ENCODE peak calls at places on chromosomes 7 and 10, in ten cellular contexts. T, M, C, U, V, N, J, I, P and L are unnamed samples.

GRCh38 chr7:45923818-45924217 is 2.7 kb upstream of the IGFBP3 start:
- DNase-seq in V (no peak), I (no peak), U (no peak), M (no peak), P (no peak), N (peak; percentile 22), C (no peak), T (no peak), J (no peak), L (peak; percentile 34)

GRCh38 chr10:96390460-96390864 is 31.7 kb upstream of the OPALIN start:
- DNase-seq in N (no peak), U (no peak), C (peak; percentile 77), T (peak; percentile 79), I (no peak), J (no peak), M (no peak), P (no peak), V (no peak), L (peak; percentile 65)

GRCh38 chr10:88401671-88402347 is 181.3 kb downstream of the RNLS start:
- DNase-seq in V (no peak), M (no peak), T (no peak), J (no peak), U (no peak), C (no peak), P (peak; percentile 36), I (no peak), N (no peak), L (no peak)

GRCh38 chr10:43200538-43201390 is 62.5 kb downstream of the CSGALNACT2 start:
- DNase-seq in I (no peak), J (no peak), U (no peak), P (no peak), V (peak; percentile 14), M (no peak), N (no peak), T (no peak), C (no peak), L (no peak)

GRCh38 chr7:37142943-37143342 is 305.7 kb downstream of the ELMO1 start:
- DNase-seq in I (no peak), J (no peak), T (no peak), V (no peak), N (peak; percentile 24), C (no peak), U (no peak), M (no peak), P (no peak), L (no peak)

GRCh38 chr10:95906675-95907453 is 911 bp upstream of the CC2D2B start:
- DNase-seq in C (peak; percentile 8), I (peak; percentile 40), J (peak; percentile 80), T (peak; percentile 31), N (peak; percentile 60), M (peak; percentile 74), U (peak; percentile 41), V (peak; percentile 63), P (peak; percentile 65), L (peak; percentile 75)

GRCh38 chr10:24947304-24948097 is 4.9 kb downstream of the PRTFDC1 start:
- DNase-seq in J (no peak), P (peak; percentile 73), M (no peak), U (no peak), T (peak; percentile 20), N (no peak), C (no peak), I (no peak), V (no peak), L (no peak)

GRCh38 chr7:29370531-29371314 is 176.1 kb downstream of the CHN2 start:
- DNase-seq in M (peak; percentile 40), I (no peak), U (no peak), J (peak; percentile 75), P (peak; percentile 72), V (peak; percentile 68), N (no peak), T (peak; percentile 24), C (no peak), L (peak; percentile 64)

GRCh38 chr7:75796420-75796819 is 17.2 kb downstream of the CCL24 start:
- DNase-seq in V (no peak), J (no peak), N (no peak), M (no peak), C (no peak), T (no peak), I (no peak), U (no peak), P (no peak), L (no peak)

GRCh38 chr10:72370201-72370722 is 15.5 kb upstream of the DNAJB12 start:
- DNase-seq in J (no peak), M (no peak), T (no peak), N (no peak), I (no peak), V (no peak), C (no peak), U (no peak), P (no peak), L (no peak)

GRCh38 chr10:73910764-73911552 is at the start of gene PLAU:
- DNase-seq in M (peak; percentile 69), J (peak; percentile 59), T (peak; percentile 61), I (no peak), P (peak; percentile 39), V (peak; percentile 70), U (peak; percentile 40), C (no peak), N (peak; percentile 85), L (no peak)

GRCh38 chr10:110709964-110710587 is 65.9 kb downstream of the RBM20 start:
- DNase-seq in I (no peak), M (no peak), C (peak; percentile 33), T (no peak), V (no peak), J (no peak), N (no peak), U (no peak), P (no peak), L (no peak)

GRCh38 chr10:110708776-110709443 is 64.8 kb downstream of the RBM20 start:
- DNase-seq in T (no peak), P (no peak), I (no peak), V (no peak), M (no peak), J (no peak), N (peak; percentile 18), U (no peak), C (no peak), L (no peak)

GRCh38 chr10:110710621-110711020 is 66.5 kb downstream of the RBM20 start:
- DNase-seq in N (no peak), I (no peak), V (no peak), P (no peak), U (no peak), T (no peak), J (no peak), M (no peak), C (no peak), L (no peak)

GRCh38 chr10:110711382-110711781 is 67.2 kb downstream of the RBM20 start:
- DNase-seq in I (no peak), U (no peak), J (no peak), C (no peak), P (no peak), M (no peak), N (no peak), V (no peak), T (no peak), L (no peak)

GRCh38 chr10:110709444-110709828 is 65.3 kb downstream of the RBM20 start:
- DNase-seq in I (no peak), P (no peak), T (no peak), N (no peak), C (no peak), J (no peak), V (no peak), M (no peak), U (no peak), L (no peak)
- H3K4me1 ChIP-seq in I (no peaks in the 10 kb centered on the region), P (peaks cover 5% of the 10 kb centered on the region), T (peaks cover 71% of the 10 kb centered on the region), N (peaks cover 7% of the 10 kb centered on the region), C (peaks cover 47% of the 10 kb centered on the region), J (no peaks in the 10 kb centered on the region), V (no peaks in the 10 kb centered on the region), M (peaks cover 28% of the 10 kb centered on the region), U (no peaks in the 10 kb centered on the region), L (peaks cover 33% of the 10 kb centered on the region)

GRCh38 chr10:32963102-32963501 is 5.1 kb upstream of the ITGB1 start:
- DNase-seq in T (no peak), C (no peak), P (peak; percentile 88), N (no peak), M (no peak), J (no peak), V (no peak), U (no peak), I (no peak), L (no peak)

GRCh38 chr10:32961343-32961891 is 3.4 kb upstream of the ITGB1 start:
- DNase-seq in P (no peak), N (no peak), V (no peak), M (no peak), I (no peak), T (no peak), U (no peak), C (no peak), J (no peak), L (no peak)

GRCh38 chr10:32962541-32962940 is 4.5 kb upstream of the ITGB1 start:
- DNase-seq in J (no peak), U (no peak), I (no peak), C (no peak), T (no peak), M (no peak), P (peak; percentile 76), N (no peak), V (no peak), L (no peak)

GRCh38 chr10:32960022-32960421 is 2.0 kb upstream of the ITGB1 start:
- DNase-seq in J (no peak), C (no peak), V (no peak), U (no peak), I (no peak), N (no peak), M (no peak), T (no peak), P (no peak), L (no peak)

DNA sequence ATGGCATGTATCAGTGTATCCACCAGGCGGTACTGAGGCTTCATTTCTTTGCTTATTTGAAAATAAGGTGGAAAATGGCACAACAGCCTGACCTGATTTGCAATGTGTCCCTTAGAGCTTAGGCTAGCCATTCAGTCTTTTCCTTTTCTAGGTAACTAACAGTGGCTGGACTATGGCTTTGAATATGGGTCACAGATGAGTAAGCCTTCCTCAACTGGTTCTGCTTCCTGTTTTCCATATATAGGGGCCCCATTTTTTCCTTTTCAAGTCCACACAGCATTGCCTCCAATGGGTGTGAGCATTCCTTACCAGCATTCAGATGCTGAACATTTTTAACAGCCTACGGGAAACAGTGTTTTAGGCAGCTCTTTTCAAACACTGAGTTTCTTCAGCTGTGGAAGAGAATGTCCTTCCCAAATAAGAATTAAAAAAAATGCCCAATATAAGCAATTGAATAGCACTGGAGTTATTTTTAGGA is 3.9 kb upstream of the ITGB1 start:
- DNase-seq in V (no peak), I (no peak), J (peak; percentile 38), P (peak; percentile 94), T (peak; percentile 33), M (peak; percentile 33), C (no peak), U (no peak), N (no peak), L (no peak)
- TF ChIP-seq CTCF in V (no peak), I (peak; percentile 21), J (no peak), P (no peak), T (no peak), M (peak; percentile 22), C (no peak), U (no peak), N (no peak), L (no peak)

GRCh38 chr7:47638679-47639306 is 56.9 kb upstream of the TNS3 start:
- DNase-seq in J (peak; percentile 45), T (no peak), C (no peak), I (no peak), P (peak; percentile 80), V (peak; percentile 50), N (no peak), M (no peak), U (peak; percentile 51), L (no peak)
- H3K27ac ChIP-seq in J (peak overlapping the region; percentile 17), T (no peak overlapping the region), C (no peak overlapping the region), I (peak overlapping the region; percentile 85), P (no peak overlapping the region), V (no peak overlapping the region), N (no peak overlapping the region), M (no peak overlapping the region), U (no peak overlapping the region), L (no peak overlapping the region)

GRCh38 chr7:137987011-137987334 is 14.9 kb downstream of the CREB3L2 start:
- DNase-seq in C (no peak), V (no peak), J (no peak), T (no peak), I (no peak), N (no peak), M (no peak), U (no peak), P (no peak), L (no peak)
- H3K4me1 ChIP-seq in C (peaks cover 37% of the 10 kb centered on the region), V (peaks cover 11% of the 10 kb centered on the region), J (peaks cover 84% of the 10 kb centered on the region), T (peaks cover 98% of the 10 kb centered on the region), I (peaks cover 8% of the 10 kb centered on the region), N (peaks cover 17% of the 10 kb centered on the region), M (peaks cover 37% of the 10 kb centered on the region), U (peaks cover 41% of the 10 kb centered on the region), P (peaks cover 40% of the 10 kb centered on the region), L (no peaks in the 10 kb centered on the region)